ENCODE peak calls at places on chromosomes 5 and 9, in seven cellular contexts. One of them, this sample, is unnamed.

GRCh38 chr9:133351908-133352634 is 4.1 kb downstream of the RPL7A start:
- DNase-seq in KG1: no peak
- DNase-seq in GM20000: peak
- DNase-seq in activated gamma-delta T cell treated with Interleukin-2 at 50 U/mL for 16 hours: no peak
- DNase-seq in brain microvascular endothelial cell: peak
- DNase-seq in LHCN-M2: peak
- DNase-seq in NAMALWA: peak
- DNase-seq in this sample: peak

GRCh38 chr9:128683340-128684064 is 5.5 kb upstream of the SET start:
- DNase-seq in GM20000: peak
- DNase-seq in LHCN-M2: no peak
- DNase-seq in brain microvascular endothelial cell: no peak
- DNase-seq in KG1: peak
- DNase-seq in activated gamma-delta T cell treated with Interleukin-2 at 50 U/mL for 16 hours: peak
- DNase-seq in NAMALWA: peak
- DNase-seq in this sample: peak

GRCh38 chr5:96885518-96886338 is 9.4 kb downstream of the ERAP2 start:
- DNase-seq in NAMALWA: peak
- DNase-seq in activated gamma-delta T cell treated with Interleukin-2 at 50 U/mL for 16 hours: peak
- DNase-seq in brain microvascular endothelial cell: peak
- DNase-seq in LHCN-M2: no peak
- DNase-seq in GM20000: peak
- DNase-seq in KG1: no peak
- DNase-seq in this sample: peak

GRCh38 chr9:93677061-93677571 is 100.7 kb downstream of the PHF2 start:
- DNase-seq in activated gamma-delta T cell treated with Interleukin-2 at 50 U/mL for 16 hours: no peak
- DNase-seq in brain microvascular endothelial cell: no peak
- DNase-seq in KG1: no peak
- DNase-seq in GM20000: no peak
- DNase-seq in NAMALWA: no peak
- DNase-seq in LHCN-M2: no peak
- DNase-seq in this sample: no peak

GRCh38 chr5:5702934-5703333 is 280.5 kb downstream of the ICE1 start:
- DNase-seq in brain microvascular endothelial cell: no peak
- DNase-seq in KG1: no peak
- DNase-seq in GM20000: no peak
- DNase-seq in LHCN-M2: no peak
- DNase-seq in NAMALWA: no peak
- DNase-seq in activated gamma-delta T cell treated with Interleukin-2 at 50 U/mL for 16 hours: no peak
- DNase-seq in this sample: no peak

GRCh38 chr5:173202266-173202875 is 32.6 kb downstream of the NKX2-5 start:
- DNase-seq in KG1: no peak
- DNase-seq in GM20000: no peak
- DNase-seq in LHCN-M2: peak
- DNase-seq in NAMALWA: no peak
- DNase-seq in activated gamma-delta T cell treated with Interleukin-2 at 50 U/mL for 16 hours: no peak
- DNase-seq in brain microvascular endothelial cell: no peak
- DNase-seq in this sample: no peak

GRCh38 chr9:105694848-105695581 is 674 bp downstream of the TMEM38B start:
- DNase-seq in NAMALWA: peak
- DNase-seq in activated gamma-delta T cell treated with Interleukin-2 at 50 U/mL for 16 hours: peak
- DNase-seq in KG1: peak
- DNase-seq in GM20000: peak
- DNase-seq in LHCN-M2: peak
- DNase-seq in brain microvascular endothelial cell: peak
- DNase-seq in this sample: peak

GRCh38 chr5:95530441-95530840 is 24.3 kb downstream of the SKIC3 start:
- DNase-seq in brain microvascular endothelial cell: peak
- DNase-seq in GM20000: no peak
- DNase-seq in NAMALWA: no peak
- DNase-seq in activated gamma-delta T cell treated with Interleukin-2 at 50 U/mL for 16 hours: no peak
- DNase-seq in LHCN-M2: peak
- DNase-seq in KG1: no peak
- DNase-seq in this sample: no peak

GRCh38 chr5:172274951-172275753 is 8.4 kb downstream of the UBTD2 start:
- DNase-seq in activated gamma-delta T cell treated with Interleukin-2 at 50 U/mL for 16 hours: peak
- DNase-seq in NAMALWA: peak
- DNase-seq in GM20000: no peak
- DNase-seq in brain microvascular endothelial cell: peak
- DNase-seq in LHCN-M2: no peak
- DNase-seq in KG1: no peak
- DNase-seq in this sample: peak

GRCh38 chr5:52925001-52925400 is 64.2 kb upstream of the ITGA2 start:
- DNase-seq in KG1: no peak
- DNase-seq in NAMALWA: no peak
- DNase-seq in brain microvascular endothelial cell: no peak
- DNase-seq in activated gamma-delta T cell treated with Interleukin-2 at 50 U/mL for 16 hours: no peak
- DNase-seq in GM20000: no peak
- DNase-seq in LHCN-M2: no peak
- DNase-seq in this sample: no peak

GRCh38 chr5:34843482-34843881 is 4.5 kb downstream of the TTC23L start:
- DNase-seq in brain microvascular endothelial cell: no peak
- DNase-seq in NAMALWA: no peak
- DNase-seq in GM20000: no peak
- DNase-seq in activated gamma-delta T cell treated with Interleukin-2 at 50 U/mL for 16 hours: no peak
- DNase-seq in KG1: no peak
- DNase-seq in LHCN-M2: no peak
- DNase-seq in this sample: no peak

GRCh38 chr5:56306433-56307150 is 73.5 kb upstream of the ANKRD55 start:
- DNase-seq in NAMALWA: no peak
- DNase-seq in activated gamma-delta T cell treated with Interleukin-2 at 50 U/mL for 16 hours: no peak
- DNase-seq in GM20000: no peak
- DNase-seq in LHCN-M2: no peak
- DNase-seq in brain microvascular endothelial cell: no peak
- DNase-seq in KG1: no peak
- DNase-seq in this sample: no peak

GRCh38 chr9:137138058-137138697 is 776 bp upstream of the GRIN1 start:
- DNase-seq in activated gamma-delta T cell treated with Interleukin-2 at 50 U/mL for 16 hours: no peak
- DNase-seq in KG1: no peak
- DNase-seq in brain microvascular endothelial cell: no peak
- DNase-seq in NAMALWA: peak
- DNase-seq in GM20000: no peak
- DNase-seq in LHCN-M2: no peak
- DNase-seq in this sample: no peak

GRCh38 chr9:136850866-136851775 is 1.0 kb upstream of the MAMDC4 start:
- DNase-seq in activated gamma-delta T cell treated with Interleukin-2 at 50 U/mL for 16 hours: no peak
- DNase-seq in brain microvascular endothelial cell: no peak
- DNase-seq in GM20000: no peak
- DNase-seq in NAMALWA: no peak
- DNase-seq in LHCN-M2: no peak
- DNase-seq in KG1: no peak
- DNase-seq in this sample: no peak

GRCh38 chr9:6632516-6633328 is 12.8 kb downstream of the GLDC start:
- DNase-seq in activated gamma-delta T cell treated with Interleukin-2 at 50 U/mL for 16 hours: no peak
- DNase-seq in brain microvascular endothelial cell: no peak
- DNase-seq in KG1: no peak
- DNase-seq in LHCN-M2: no peak
- DNase-seq in NAMALWA: peak
- DNase-seq in GM20000: peak
- DNase-seq in this sample: peak

GRCh38 chr9:112288029-112288428 is 45.4 kb downstream of the PTBP3 start:
- DNase-seq in LHCN-M2: no peak
- DNase-seq in GM20000: no peak
- DNase-seq in NAMALWA: no peak
- DNase-seq in activated gamma-delta T cell treated with Interleukin-2 at 50 U/mL for 16 hours: no peak
- DNase-seq in KG1: no peak
- DNase-seq in brain microvascular endothelial cell: peak
- DNase-seq in this sample: no peak

GRCh38 chr5:74895906-74896305 is 29.7 kb upstream of the FAM169A start:
- DNase-seq in KG1: no peak
- DNase-seq in NAMALWA: no peak
- DNase-seq in activated gamma-delta T cell treated with Interleukin-2 at 50 U/mL for 16 hours: no peak
- DNase-seq in brain microvascular endothelial cell: peak
- DNase-seq in LHCN-M2: peak
- DNase-seq in GM20000: no peak
- DNase-seq in this sample: no peak

This sample was measured in B cell.